ENCODE peak calls at places on chromosome 11, in four cellular contexts. J, M, V and I are unnamed samples.

GRCh38 chr11:88531776-88532175 is 194.2 kb upstream of the CTSC start:
- DNase-seq in V (no peak), M (no peak), J (no peak), I (no peak)

GRCh38 chr11:17479284-17480214 is 2.9 kb upstream of the ABCC8 start:
- DNase-seq in J (no peak), V (peak; percentile 15), M (peak; percentile 51), I (peak; percentile 65)

GRCh38 chr11:79045811-79046304 is 395.0 kb downstream of the TENM4 start:
- DNase-seq in M (peak; percentile 78), V (no peak), J (no peak), I (no peak)

GRCh38 chr11:117822031-117822521 is 2.5 kb downstream of the FXYD2 start:
- DNase-seq in M (peak; percentile 46), V (no peak), J (no peak), I (peak; percentile 56)

GRCh38 chr11:19237813-19238212 is 2.9 kb downstream of the E2F8 start:
- DNase-seq in J (no peak), M (no peak), V (no peak), I (no peak)

GRCh38 chr11:47786373-47786772 is 19.2 kb upstream of the FNBP4 start:
- DNase-seq in V (peak; percentile 59), M (peak; percentile 47), J (no peak), I (no peak)

GRCh38 chr11:127392575-127392974 is 392.0 kb upstream of the KIRREL3 start:
- DNase-seq in V (no peak), M (no peak), J (no peak), I (no peak)

GRCh38 chr11:127843483-127844396 is 743.6 kb downstream of the ETS1 start:
- DNase-seq in V (peak; percentile 85), J (peak; percentile 18), M (peak; percentile 77), I (peak; percentile 83)

GRCh38 chr11:110338684-110339083 is 42.3 kb upstream of the RDX start:
- DNase-seq in V (no peak), J (no peak), M (no peak), I (no peak)

GRCh38 chr11:75214411-75214821 is 26.2 kb upstream of the TPBGL start:
- DNase-seq in M (peak; percentile 83), J (peak; percentile 63), V (peak; percentile 85), I (peak; percentile 96)

GRCh38 chr11:121328213-121328966 is 35.8 kb downstream of the SC5D start:
- DNase-seq in V (no peak), J (no peak), M (no peak), I (no peak)

GRCh38 chr11:44351006-44351660 is 41.2 kb upstream of the ALX4 start:
- DNase-seq in J (no peak), M (no peak), V (no peak), I (no peak)

GRCh38 chr11:13098067-13098466 is 89.0 kb downstream of the RASSF10 start:
- DNase-seq in M (peak; percentile 98), J (no peak), V (no peak), I (no peak)

GRCh38 chr11:102391549-102392237 is 44.7 kb downstream of the BIRC2 start:
- DNase-seq in J (no peak), V (no peak), M (no peak), I (no peak)

GRCh38 chr11:68976563-68976962 is 4.2 kb downstream of the MRGPRD start:
- DNase-seq in J (no peak), V (no peak), M (no peak), I (no peak)

GRCh38 chr11:19344661-19345518 is 104.1 kb upstream of the E2F8 start:
- DNase-seq in J (no peak), M (peak; percentile 73), V (peak; percentile 74), I (peak; percentile 52)

GRCh38 chr11:48170840-48171233 is 45.8 kb upstream of the OR4B1 start:
- DNase-seq in V (peak; percentile 74), J (no peak), M (no peak), I (no peak)

GRCh38 chr11:16356057-16356750 is at the start of gene SOX6:
- DNase-seq in V (no peak), J (no peak), M (no peak), I (no peak)

GRCh38 chr11:109819410-109819809 is 273.8 kb upstream of the ZC3H12C start:
- DNase-seq in V (no peak), M (peak; percentile 80), J (no peak), I (no peak)

GRCh38 chr11:12263141-12263693 is 114.2 kb upstream of the PARVA start:
- DNase-seq in V (no peak), J (no peak), M (peak; percentile 39), I (no peak)

GRCh38 chr11:13029872-13030271 is 20.8 kb downstream of the RASSF10 start:
- DNase-seq in J (no peak), M (no peak), V (no peak), I (no peak)

GRCh38 chr11:130806746-130807145 is 109.5 kb downstream of the SNX19 start:
- DNase-seq in J (no peak), V (no peak), M (no peak), I (no peak)

GRCh38 chr11:43928721-43929120 is 13.7 kb upstream of the C11orf96 start:
- DNase-seq in V (no peak), J (no peak), M (no peak), I (no peak)

GRCh38 chr11:114621072-114621471 is 25.5 kb upstream of the NXPE4 start:
- DNase-seq in M (no peak), J (no peak), V (no peak), I (no peak)

GRCh38 chr11:29448246-29448877 is 568.5 kb downstream of the KCNA4 start:
- DNase-seq in J (no peak), V (peak; percentile 64), M (peak; percentile 47), I (peak; percentile 10)

GRCh38 chr11:15839061-15839460 is 517.3 kb downstream of the SOX6 start:
- DNase-seq in M (no peak), V (no peak), J (no peak), I (no peak)

GRCh38 chr11:114259124-114259526 is 37.1 kb upstream of the NNMT start:
- DNase-seq in M (peak; percentile 38), V (no peak), J (peak; percentile 68), I (no peak)

GRCh38 chr11:78441956-78442355 is 24.3 kb upstream of the GAB2 start:
- DNase-seq in V (no peak), M (no peak), J (no peak), I (no peak)

GRCh38 chr11:576791-577610 is 731 bp downstream of the PHRF1 start:
- DNase-seq in J (no peak), V (no peak), M (no peak), I (no peak)

GRCh38 chr11:59224419-59224928 is 11.7 kb upstream of the MPEG1 start:
- DNase-seq in J (no peak), V (peak; percentile 42), M (peak; percentile 36), I (no peak)

GRCh38 chr11:73461844-73462435 is 85.7 kb downstream of the RELT start:
- DNase-seq in V (no peak), J (no peak), M (no peak), I (no peak)

GRCh38 chr11:10778217-10778970 is 27.3 kb downstream of the CTR9 start:
- DNase-seq in M (no peak), V (peak; percentile 98), J (peak; percentile 18), I (no peak)

GRCh38 chr11:121521145-121522042 is 68.6 kb upstream of the SORL1-AS1 start:
- DNase-seq in M (peak; percentile 77), J (no peak), V (no peak), I (no peak)

GRCh38 chr11:132184079-132184478 is 813.7 kb downstream of the NTM start:
- DNase-seq in M (no peak), J (no peak), V (no peak), I (no peak)

GRCh38 chr11:15858881-15859280 is 497.5 kb downstream of the SOX6 start:
- DNase-seq in J (no peak), M (no peak), V (no peak), I (no peak)

GRCh38 chr11:47469411-47470179 is 20.7 kb upstream of the RAPSN start:
- DNase-seq in V (no peak), J (no peak), M (no peak), I (no peak)

GRCh38 chr11:96470521-96470920 is 80.7 kb downstream of the JRKL start:
- DNase-seq in V (peak; percentile 24), J (no peak), M (no peak), I (no peak)
- TF ChIP-seq CTCF in V (no peak), J (no peak), M (no peak), I (no peak)

DNA sequence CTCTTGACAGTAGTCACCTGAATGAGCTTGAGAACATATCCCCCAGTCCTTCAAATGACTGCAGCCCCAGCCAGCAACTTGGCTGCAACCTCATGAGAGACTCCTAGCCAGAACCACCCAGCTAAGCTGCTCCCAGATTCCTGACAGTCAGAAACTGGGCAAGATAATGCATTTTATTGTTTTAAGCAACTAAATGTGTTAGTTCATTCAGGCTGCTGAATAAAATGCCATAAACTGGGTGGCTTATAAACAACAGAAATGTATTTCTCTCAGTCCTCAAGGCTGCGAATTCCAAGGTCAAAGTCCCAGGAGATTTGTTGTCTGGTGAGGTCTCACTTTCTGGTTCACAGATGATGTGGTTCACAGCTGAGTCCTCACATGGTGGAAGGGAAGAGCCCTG is 5.8 kb upstream of the PAMR1 start:
- DNase-seq in V (no peak), J (no peak), M (no peak), I (no peak)
- TF ChIP-seq CTCF in V (no peak), J (no peak), M (no peak), I (no peak)

DNA sequence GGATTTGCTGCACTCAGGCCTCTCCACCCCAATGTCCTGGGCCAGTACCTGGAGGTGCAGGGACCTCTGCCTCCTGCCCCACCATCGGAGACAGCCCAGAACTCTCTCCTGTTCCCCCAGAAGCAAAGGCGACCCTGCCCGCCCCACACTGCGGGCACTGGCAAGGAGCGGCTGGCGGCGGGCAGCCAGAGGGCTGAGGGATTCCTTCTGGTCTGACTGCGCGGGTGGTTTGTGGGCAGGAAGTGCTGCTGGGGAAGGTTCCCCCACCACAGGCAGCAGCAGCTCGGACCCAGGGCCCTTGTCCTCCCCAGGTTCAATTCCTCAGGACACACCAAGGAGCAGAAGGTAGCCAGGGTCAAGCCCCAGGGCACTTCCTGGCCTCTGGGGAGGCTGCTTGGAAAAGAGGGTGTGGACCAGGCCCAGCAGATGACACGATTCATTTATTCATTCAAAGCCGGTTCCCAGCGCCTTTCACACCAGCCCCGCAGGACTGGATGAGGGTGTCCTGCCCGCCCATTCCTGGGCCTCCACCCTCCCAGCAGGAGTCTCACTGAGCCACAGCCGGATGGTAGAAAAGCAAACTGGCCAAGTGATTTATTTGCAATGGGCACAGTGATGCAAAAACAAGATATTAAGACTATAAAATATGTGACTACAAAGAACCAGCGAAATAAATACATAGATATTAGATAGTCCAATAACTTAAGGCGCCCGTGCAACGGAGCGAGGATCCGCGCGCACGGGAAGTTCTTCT is 1.2 kb downstream of the PHLDA2 start:
- DNase-seq in J (no peak), M (peak; percentile 57), V (peak; percentile 55), I (no peak)
- TF ChIP-seq CTCF in J (no peak), M (no peak), V (no peak), I (no peak)

DNA sequence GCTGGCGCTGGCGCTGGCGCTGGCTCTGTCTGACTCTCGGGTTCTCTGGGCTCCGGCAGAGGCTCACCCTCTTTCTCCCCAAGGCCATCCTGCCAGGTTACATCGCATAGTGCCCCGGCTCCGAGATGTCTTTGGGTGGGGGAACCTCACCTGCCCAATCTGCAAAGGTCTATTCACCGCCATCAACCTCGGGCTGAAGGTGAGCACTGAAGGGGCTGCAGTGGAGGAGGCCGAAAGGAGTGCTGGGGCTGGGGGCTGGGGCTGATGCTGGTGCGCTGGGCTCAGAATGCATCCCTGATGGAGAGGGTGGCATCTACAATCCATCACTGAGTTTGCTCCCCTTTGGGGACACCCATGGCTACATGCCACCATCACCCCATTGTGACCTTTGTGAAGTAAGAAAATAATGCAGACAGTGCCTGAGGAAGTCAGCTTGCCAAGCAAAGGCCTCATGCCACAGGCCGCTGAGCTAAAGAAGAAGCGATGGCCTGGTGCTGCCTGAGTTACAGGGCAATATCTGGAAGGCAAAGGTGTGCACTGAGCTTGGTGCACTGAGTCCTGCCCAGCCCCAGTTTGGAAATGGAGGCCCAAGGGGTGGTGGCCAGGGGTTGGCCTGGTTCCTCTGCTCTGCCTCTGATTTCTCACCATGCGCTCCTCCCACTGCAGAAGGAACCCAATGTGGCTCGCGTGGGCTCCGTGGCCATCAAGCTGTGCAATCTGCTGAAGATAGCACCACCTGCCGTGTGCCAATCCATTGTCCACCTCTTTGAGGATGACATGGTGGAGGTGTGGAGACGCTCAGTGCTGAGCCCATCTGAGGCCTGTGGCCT is 659 bp downstream of the SMPD1 start:
- DNase-seq in J (no peak), M (no peak), V (no peak), I (no peak)
- TF ChIP-seq CTCF in J (no peak), M (no peak), V (no peak), I (no peak)